ENCODE peak calls at places on chromosomes 4 and X, in nine cellular contexts. G is K562, M is H1, A is stomach, F is transverse colon, B is sigmoid colon, L is HepG2, X is SK-N-SH, N is suprapubic skin. Y is an unnamed sample.

GRCh38 chr4:187501731-187502130 is 493.8 kb upstream of the ZFP42 start:
- DNase-seq in G (no peak), M (no peak), A (no peak), F (no peak), B (no peak), L (no peak), X (no peak), N (no peak), Y (no peak)

GRCh38 chr4:85151786-85152185 is 185.3 kb upstream of the WDFY3 start:
- DNase-seq in G (no peak), M (no peak), A (no peak), F (no peak), B (no peak), L (no peak), X (no peak), N (no peak), Y (no peak)

GRCh38 chr4:173857828-173858227 is 327.8 kb upstream of the HAND2 start:
- DNase-seq in G (no peak), M (no peak), A (no peak), F (no peak), B (no peak), L (no peak), X (no peak), N (no peak), Y (no peak)

GRCh38 chr4:87530868-87531267 is 1.7 kb upstream of the SPARCL1 start:
- DNase-seq in G (no peak), M (no peak), A (peak; percentile 30), F (peak; percentile 52), B (peak; percentile 95), L (no peak), X (no peak), N (peak; percentile 77), Y (peak; percentile 96)

GRCh38 chr4:170420255-170420693 is 330.5 kb upstream of the AADAT start:
- DNase-seq in G (no peak), M (no peak), A (no peak), F (no peak), B (no peak), L (no peak), X (no peak), N (no peak), Y (no peak)

GRCh38 chrX:104195489-104196084 is 29.3 kb downstream of the FAM199X start:
- DNase-seq in G (peak; percentile 31), M (no peak), A (no peak), F (no peak), B (no peak), L (peak; percentile 3), X (peak; percentile 33), N (no peak), Y (no peak)

GRCh38 chr4:121392426-121393086 is 11.7 kb upstream of the QRFPR start:
- DNase-seq in G (no peak), M (no peak), A (no peak), F (no peak), B (no peak), L (no peak), X (no peak), N (no peak), Y (no peak)

GRCh38 chrX:63250253-63250868 is 100.8 kb downstream of the SPIN4 start:
- DNase-seq in G (peak; percentile 73), M (no peak), A (peak; percentile 26), F (peak; percentile 17), B (peak; percentile 42), L (peak; percentile 61), X (peak; percentile 42), N (no peak), Y (no peak)

GRCh38 chr4:168390041-168390440 is 71.5 kb upstream of the DDX60 start:
- DNase-seq in G (no peak), M (no peak), A (no peak), F (no peak), B (no peak), L (no peak), X (no peak), N (no peak), Y (no peak)

DNA sequence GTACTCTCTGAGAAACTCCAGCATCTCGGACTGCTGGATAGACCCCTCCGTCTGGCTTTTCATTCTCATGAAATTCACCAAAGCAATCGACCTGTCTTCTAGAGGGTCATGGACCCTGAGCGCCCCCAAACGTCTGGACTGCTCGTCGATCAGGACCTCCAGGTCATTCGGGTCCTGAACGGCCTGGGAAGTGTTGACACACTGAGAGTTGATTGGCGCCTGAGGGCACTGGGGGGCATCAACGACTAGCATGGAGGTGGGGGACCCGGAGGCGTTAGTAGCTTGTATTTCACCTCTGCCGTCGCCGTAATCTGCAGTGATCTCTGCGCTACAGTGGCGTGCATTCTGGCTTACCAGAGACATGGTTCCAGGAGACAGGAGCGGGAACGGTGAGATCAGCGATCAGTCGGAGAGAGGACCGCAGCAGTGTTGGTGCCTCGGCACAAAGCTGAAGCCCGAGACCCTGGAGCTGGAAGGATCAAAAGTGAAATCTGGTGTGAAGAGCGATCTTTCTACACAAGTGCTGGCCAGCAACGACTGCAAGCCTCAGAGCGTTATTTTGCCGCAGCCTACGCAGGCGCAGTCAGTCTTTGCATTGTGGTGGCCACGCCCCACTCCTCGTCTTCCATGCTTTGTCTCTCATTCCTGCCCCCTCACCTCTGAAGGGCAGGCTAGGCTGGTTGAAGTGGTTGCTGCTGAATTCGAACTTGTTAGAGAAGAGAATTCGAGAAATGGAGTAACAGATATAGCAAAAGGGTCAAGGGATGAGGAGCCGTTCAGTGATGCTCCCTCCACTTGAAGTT is at the start of gene MAGEE2:
- DNase-seq in G (no peak), M (no peak), A (no peak), F (no peak), B (no peak), L (peak; percentile 0), X (peak; percentile 30), N (no peak), Y (no peak)
- TF ChIP-seq POLR2AphosphoS5 in G (no peak), M (no peak), A (no peak), F (no peak), B (no peak), L (no peak), X (no peak), N (no peak), Y (no peak)

GRCh38 chrX:44483965-44484606 is 58.6 kb downstream of the FUNDC1 start:
- DNase-seq in G (peak; percentile 70), M (no peak), A (no peak), F (no peak), B (no peak), L (no peak), X (no peak), N (no peak), Y (no peak)
- TF ChIP-seq EP300 in G (peak; percentile 58), M (no peak), A (no peak), F (no peak), B (no peak), L (no peak), X (no peak), N (no peak), Y (no peak)

GRCh38 chr4:27123769-27124124 is 263.1 kb downstream of the STIM2 start:
- DNase-seq in G (no peak), M (no peak), A (no peak), F (no peak), B (no peak), L (no peak), X (no peak), N (no peak), Y (no peak)
- H3K4me3 ChIP-seq in G (no peak overlapping the region), M (no peak overlapping the region), A (no peak overlapping the region), F (no peak overlapping the region), B (no peak overlapping the region), L (no peak overlapping the region), X (no peak overlapping the region), N (no peak overlapping the region), Y (no peak overlapping the region)

DNA sequence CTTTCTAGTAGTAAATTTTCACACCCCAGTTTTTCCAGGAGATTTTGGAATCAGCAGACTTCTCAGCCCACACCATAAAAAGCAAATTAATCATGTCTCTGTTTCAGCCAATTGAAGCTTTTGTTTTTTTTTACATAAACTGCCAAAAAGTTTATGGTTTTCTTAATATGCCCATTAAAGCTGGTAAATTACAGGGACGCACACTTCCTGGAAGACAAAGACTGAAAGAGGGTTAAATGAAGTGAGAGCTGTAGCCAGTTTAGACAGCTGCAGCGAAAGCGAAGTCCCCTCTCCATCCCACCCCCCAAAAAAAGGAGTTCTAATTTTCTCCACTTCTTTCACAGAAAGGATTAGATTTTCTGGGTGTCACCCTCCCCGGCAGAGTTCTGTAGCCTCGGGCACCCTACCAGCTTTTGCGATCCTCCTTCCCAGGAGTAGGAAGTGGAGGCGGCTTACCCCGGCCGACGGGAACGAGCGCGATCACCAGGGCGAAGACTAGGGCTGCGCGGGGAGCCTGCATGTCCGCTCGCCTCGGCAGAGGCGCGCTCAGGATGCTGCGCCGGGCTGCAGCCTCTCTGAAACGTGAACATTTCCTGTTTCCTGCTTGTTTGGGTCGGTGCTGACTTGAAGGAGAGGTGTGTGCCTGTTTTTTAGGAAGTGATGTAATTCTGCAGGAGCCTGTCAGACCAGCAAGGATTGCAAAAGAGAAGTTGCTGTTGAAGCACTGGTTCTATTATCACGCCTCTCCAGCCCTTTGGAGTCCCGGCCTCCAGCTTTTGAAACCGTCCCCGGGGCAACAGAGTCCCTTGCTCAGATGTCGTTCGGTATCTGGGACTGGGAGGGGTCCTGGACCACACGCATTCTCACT is at the start of gene TMEM154:
- DNase-seq in G (peak; percentile 12), M (peak; percentile 25), A (peak; percentile 67), F (peak; percentile 74), B (peak; percentile 72), L (no peak), X (peak; percentile 78), N (peak; percentile 85), Y (no peak)
- TF ChIP-seq POLR2AphosphoS5 in G (no peak), M (peak; percentile 32), A (peak; percentile 84), F (peak; percentile 56), B (peak; percentile 38), L (no peak), X (no peak), N (peak; percentile 77), Y (peak; percentile 61)

GRCh38 chr4:71765349-71765748 is 18.5 kb downstream of the GC start:
- DNase-seq in G (no peak), M (no peak), A (no peak), F (no peak), B (no peak), L (no peak), X (no peak), N (no peak), Y (no peak)
- TF ChIP-seq EP300 in G (no peak), M (no peak), A (no peak), F (no peak), B (no peak), L (no peak), X (no peak), N (no peak), Y (no peak)

GRCh38 chrX:120308959-120309872 is 2.0 kb downstream of the TMEM255A start:
- DNase-seq in G (no peak), M (no peak), A (peak; percentile 65), F (peak; percentile 61), B (peak; percentile 79), L (peak; percentile 57), X (peak; percentile 54), N (no peak), Y (peak; percentile 91)

GRCh38 chrX:120310861-120311631 is at the start of gene TMEM255A:
- DNase-seq in G (no peak), M (no peak), A (no peak), F (no peak), B (peak; percentile 68), L (no peak), X (peak; percentile 47), N (no peak), Y (no peak)

GRCh38 chrX:120306640-120307039 is 4.6 kb downstream of the TMEM255A start:
- DNase-seq in G (peak; percentile 30), M (no peak), A (no peak), F (no peak), B (no peak), L (no peak), X (no peak), N (no peak), Y (no peak)

GRCh38 chrX:120309873-120310730 is 1.2 kb downstream of the TMEM255A start:
- DNase-seq in G (no peak), M (no peak), A (no peak), F (no peak), B (no peak), L (no peak), X (peak; percentile 22), N (no peak), Y (no peak)

GRCh38 chrX:120308558-120308957 is 2.7 kb downstream of the TMEM255A start:
- DNase-seq in G (no peak), M (peak; percentile 36), A (no peak), F (no peak), B (no peak), L (no peak), X (no peak), N (no peak), Y (no peak)
- H3K4me3 ChIP-seq in G (no peak overlapping the region), M (peak overlapping the region; percentile 50), A (no peak overlapping the region), F (no peak overlapping the region), B (no peak overlapping the region), L (no peak overlapping the region), X (no peak overlapping the region), N (peak overlapping the region; percentile 50), Y (no peak overlapping the region)